ENCODE peak calls at places on chromosomes 11 and 22, in seven cellular contexts. R is A549, F is mammary epithelial cell, Z is AG04450, U is neural progenitor cell, A is Peyer's patch, L is MM.1S. G is an unnamed sample.

GRCh38 chr11:73197348-73197747 is 20.7 kb upstream of the P2RY2 start:
- DNase-seq in R (peak), F (no peak), Z (no peak), U (no peak), A (peak), L (no peak), G (no peak)

GRCh38 chr11:26443617-26444016 is 111.7 kb downstream of the ANO3 start:
- DNase-seq in R (no peak), F (no peak), Z (no peak), U (no peak), A (no peak), L (no peak), G (no peak)

GRCh38 chr22:37569921-37570660 is 9.8 kb downstream of the LGALS2 start:
- DNase-seq in R (no peak), F (no peak), Z (no peak), U (no peak), A (peak), L (no peak), G (peak)

GRCh38 chr22:36328635-36329216 is 59.0 kb downstream of the MYH9 start:
- DNase-seq in R (peak), F (peak), Z (peak), U (no peak), A (peak), L (no peak), G (no peak)

GRCh38 chr11:62352355-62353336 is 15.4 kb downstream of the ASRGL1 start:
- DNase-seq in R (no peak), F (no peak), Z (no peak), U (no peak), A (no peak), L (peak), G (no peak)

GRCh38 chr22:31952459-31952858 is 8.1 kb downstream of the YWHAH start:
- DNase-seq in R (no peak), F (peak), Z (peak), U (no peak), A (no peak), L (no peak), G (peak)

GRCh38 chr11:75673977-75674582 is 5.2 kb upstream of the MAP6 start:
- DNase-seq in R (peak), F (peak), Z (no peak), U (no peak), A (no peak), L (peak), G (peak)

GRCh38 chr11:31830406-31830805 is 19.3 kb upstream of the PAX6 start:
- DNase-seq in R (no peak), F (no peak), Z (no peak), U (no peak), A (no peak), L (no peak), G (no peak)

GRCh38 chr11:114098927-114099326 is 39.4 kb downstream of the ZBTB16 start:
- DNase-seq in R (no peak), F (no peak), Z (no peak), U (no peak), A (peak), L (no peak), G (no peak)

GRCh38 chr11:15055620-15056356 is 17.6 kb upstream of the CALCB start:
- DNase-seq in R (no peak), F (peak), Z (no peak), U (no peak), A (no peak), L (no peak), G (peak)

GRCh38 chr11:44600261-44600660 is 34.8 kb downstream of the CD82 start:
- DNase-seq in R (no peak), F (no peak), Z (no peak), U (no peak), A (no peak), L (no peak), G (no peak)

GRCh38 chr11:44597358-44598009 is 32.0 kb downstream of the CD82 start:
- DNase-seq in R (no peak), F (no peak), Z (no peak), U (no peak), A (no peak), L (peak), G (no peak)

GRCh38 chr11:44596541-44597276 is 31.2 kb downstream of the CD82 start:
- DNase-seq in R (no peak), F (peak), Z (no peak), U (no peak), A (peak), L (peak), G (no peak)

GRCh38 chr11:44600739-44601416 is 35.4 kb downstream of the CD82 start:
- DNase-seq in R (no peak), F (no peak), Z (no peak), U (no peak), A (peak), L (no peak), G (no peak)

DNA sequence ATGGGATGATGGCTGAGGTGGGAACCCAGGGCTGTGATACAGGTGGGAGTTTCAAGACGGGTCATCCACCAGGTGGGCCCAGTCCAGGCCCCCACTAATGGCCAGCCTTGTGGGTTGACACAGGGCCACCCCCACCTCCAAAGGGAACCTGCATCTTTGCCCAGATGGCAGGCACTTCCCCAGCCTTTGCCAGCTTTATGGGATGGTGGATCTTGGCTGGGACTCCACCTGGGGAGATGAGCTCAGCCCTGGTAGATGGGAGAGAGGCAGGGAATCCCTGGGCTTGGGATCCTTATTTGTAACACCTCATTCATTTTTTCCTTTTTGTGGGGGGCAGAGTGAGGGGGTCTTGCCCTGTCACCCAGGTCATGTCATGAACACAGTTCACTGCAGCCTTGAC is 33.4 kb downstream of the CD82 start:
- DNase-seq in R (no peak), F (no peak), Z (no peak), U (no peak), A (no peak), L (no peak), G (no peak)
- H3K27ac ChIP-seq in R (no peak), F (no peak), Z (no peak), U (no peak), A (no peak), L (no peak), G (no peak)

GRCh38 chr11:71421392-71421950 is 26.7 kb downstream of the DHCR7 start:
- DNase-seq in R (no peak), F (no peak), Z (no peak), U (no peak), A (no peak), L (peak), G (no peak)
- H3K27ac ChIP-seq in R (no peak), F (no peak), Z (no peak), U (no peak), A (no peak), L (no peak), G (no peak)

GRCh38 chr11:61037694-61038093 is 64.6 kb upstream of the CD5 start:
- DNase-seq in R (no peak), F (peak), Z (no peak), U (no peak), A (no peak), L (no peak), G (peak)
- H3K27ac ChIP-seq in R (no peak), F (no peak), Z (no peak), U (no peak), A (no peak), L (no peak), G (no peak)

GRCh38 chr11:121672630-121673487 is 220.1 kb upstream of the SORL1-AS1 start:
- DNase-seq in R (no peak), F (no peak), Z (no peak), U (no peak), A (no peak), L (peak), G (no peak)
- H3K27ac ChIP-seq in R (no peak), F (no peak), Z (no peak), U (no peak), A (peak), L (peak), G (no peak)

GRCh38 chr11:86514453-86514852 is 139.8 kb downstream of the CCDC81 start:
- DNase-seq in R (no peak), F (no peak), Z (no peak), U (no peak), A (no peak), L (no peak), G (no peak)
- H3K27ac ChIP-seq in R (peak), F (no peak), Z (no peak), U (no peak), A (no peak), L (no peak), G (no peak)

DNA sequence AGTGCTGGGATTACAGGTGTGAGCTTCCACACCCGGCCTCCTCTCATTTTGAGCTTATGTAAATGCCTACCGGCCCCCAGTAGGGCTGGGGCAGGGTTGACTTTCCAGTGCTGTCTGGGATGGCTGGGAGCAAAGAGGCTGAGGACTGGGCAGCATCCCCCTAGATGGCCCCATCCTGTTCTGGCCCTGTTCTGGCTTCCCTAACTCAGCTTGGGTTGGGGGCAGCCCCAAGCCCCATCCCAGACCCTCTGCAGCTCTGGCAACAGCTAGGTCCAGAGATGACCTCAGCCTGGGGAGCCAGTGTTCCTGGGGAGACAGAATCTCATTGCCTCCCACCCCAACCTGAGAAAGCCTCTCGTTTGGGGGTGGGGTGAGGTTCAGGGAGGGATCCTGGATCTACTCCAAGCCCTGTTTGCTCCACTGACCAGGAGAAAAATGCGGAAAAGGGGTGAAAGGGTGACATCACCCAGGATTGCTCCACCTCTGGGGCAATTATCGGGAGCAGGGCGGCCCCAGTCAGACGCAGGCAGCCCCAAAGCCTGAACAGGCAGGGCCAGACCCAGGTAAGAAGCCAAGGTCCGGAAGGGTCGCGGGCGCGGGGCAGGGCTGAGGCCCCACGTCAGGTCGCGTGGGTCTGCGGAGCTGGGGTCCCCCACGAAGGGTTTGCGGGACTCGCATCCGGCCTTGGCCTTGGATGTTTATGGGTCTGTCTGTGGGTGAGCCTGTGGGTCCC is at the start of gene PNPLA2:
- DNase-seq in R (peak), F (peak), Z (no peak), U (no peak), A (peak), L (no peak), G (peak)
- H3K27ac ChIP-seq in R (peak), F (peak), Z (peak), U (no peak), A (peak), L (peak), G (peak)

DNA sequence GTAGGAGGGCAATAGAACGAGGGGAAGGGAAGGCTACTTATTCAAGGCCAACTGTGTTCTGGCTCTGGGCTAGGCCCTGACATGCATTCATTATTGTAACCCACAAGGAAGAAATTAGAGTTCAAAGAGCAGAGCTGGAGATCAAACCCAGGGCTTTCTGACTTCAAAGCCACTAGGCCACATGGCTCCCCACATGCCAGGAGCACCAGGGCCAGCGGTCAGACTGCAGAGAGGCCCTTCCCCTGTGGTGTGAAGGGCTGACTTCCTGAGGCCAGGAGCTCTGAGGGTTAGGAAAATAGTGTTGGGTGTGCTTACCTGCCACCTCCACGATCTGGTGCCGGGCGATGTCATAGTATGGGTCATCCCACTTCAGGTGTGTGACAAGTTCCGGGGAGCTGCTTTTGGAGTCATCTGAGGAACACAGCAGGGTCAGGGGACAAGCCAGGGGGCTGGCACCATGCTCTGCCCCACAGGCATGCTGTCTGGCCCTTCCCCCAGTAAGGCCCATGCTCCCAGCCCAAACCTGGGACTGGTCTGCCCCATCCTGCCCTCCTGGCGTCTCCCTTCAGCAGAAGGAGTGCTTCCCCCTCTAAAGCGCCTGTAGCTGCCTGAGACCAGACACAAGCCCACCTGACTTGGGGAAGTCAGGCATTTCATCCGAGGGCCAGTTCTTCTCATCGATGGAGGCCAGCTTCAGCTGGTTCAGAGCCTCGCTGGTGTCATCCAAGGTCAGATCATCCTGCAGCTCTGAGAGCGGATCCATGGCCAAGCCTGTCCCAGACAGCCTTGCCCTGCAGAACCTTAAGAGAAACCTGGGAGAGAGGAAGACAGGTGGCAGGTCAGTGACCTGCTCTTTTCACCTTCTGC is 4.8 kb downstream of the ARHGAP1 start:
- DNase-seq in R (no peak), F (no peak), Z (no peak), U (no peak), A (no peak), L (no peak), G (no peak)
- H3K27ac ChIP-seq in R (no peak), F (no peak), Z (no peak), U (no peak), A (no peak), L (no peak), G (no peak)

G was measured in foreskin keratinocyte.